ENCODE peak calls at places on chromosomes 6 and 20, in five cellular contexts. Y is effector memory CD8-positive, alpha-beta T cell; K is T-helper 17 cell; Q is A549; V is NCI-H2081. I is an unnamed sample.
A peak's percentile ranks its signal among the peaks of the same experiment; 100 is the strongest.

GRCh38 chr6:12288211-12288618 is 1.9 kb upstream of the EDN1 start:
- DNase-seq in Y (no peak), K (no peak), Q (no peak), V (no peak), I (no peak)

GRCh38 chr6:33746036-33746600 is 587 bp downstream of the IP6K3 start:
- DNase-seq in Y (no peak), K (no peak), Q (peak; percentile 13), V (no peak), I (no peak)

GRCh38 chr6:135909737-135910387 is 58.4 kb downstream of the PDE7B start:
- DNase-seq in Y (peak; percentile 62), K (peak; percentile 10), Q (peak; percentile 7), V (peak; percentile 27), I (peak; percentile 71)

GRCh38 chr6:9437836-9438235 is 977.0 kb downstream of the TFAP2A start:
- DNase-seq in Y (no peak), K (no peak), Q (no peak), V (no peak), I (no peak)

GRCh38 chr6:52595000-52595795 is 18.3 kb upstream of the TRAM2 start:
- DNase-seq in Y (no peak), K (no peak), Q (no peak), V (no peak), I (no peak)

GRCh38 chr20:63328026-63328700 is 33.0 kb downstream of the CHRNA4 start:
- DNase-seq in Y (no peak), K (no peak), Q (no peak), V (no peak), I (no peak)

GRCh38 chr20:22536956-22537756 is 47.2 kb downstream of the FOXA2 start:
- DNase-seq in Y (no peak), K (no peak), Q (no peak), V (no peak), I (no peak)

GRCh38 chr6:137341721-137342195 is 122.6 kb upstream of the IFNGR1 start:
- DNase-seq in Y (peak; percentile 40), K (peak; percentile 36), Q (peak; percentile 65), V (peak; percentile 48), I (peak; percentile 43)

GRCh38 chr6:26016326-26017275 is 54.0 kb downstream of the TRIM38 start:
- DNase-seq in Y (no peak), K (no peak), Q (no peak), V (no peak), I (no peak)

GRCh38 chr20:47568019-47568418 is 66.3 kb downstream of the NCOA3 start:
- DNase-seq in Y (no peak), K (no peak), Q (no peak), V (peak; percentile 18), I (no peak)

GRCh38 chr20:5000263-5001173 is 792 bp downstream of the SLC23A2 start:
- DNase-seq in Y (peak; percentile 12), K (peak; percentile 21), Q (no peak), V (no peak), I (peak; percentile 18)

GRCh38 chr6:23091795-23092194 is 522.4 kb downstream of the HDGFL1 start:
- DNase-seq in Y (no peak), K (no peak), Q (no peak), V (no peak), I (no peak)

GRCh38 chr20:50274570-50275430 is 84.2 kb downstream of the CEBPB start:
- DNase-seq in Y (no peak), K (no peak), Q (no peak), V (no peak), I (no peak)

GRCh38 chr6:168815229-168815628 is 374.2 kb downstream of the SMOC2 start:
- DNase-seq in Y (no peak), K (no peak), Q (no peak), V (no peak), I (no peak)

GRCh38 chr6:63058601-63059000 is 152.7 kb upstream of the FKBP1C start:
- DNase-seq in Y (no peak), K (no peak), Q (no peak), V (no peak), I (no peak)

GRCh38 chr20:62642666-62643520 is 590 bp downstream of the SLCO4A1 start:
- DNase-seq in Y (peak; percentile 38), K (peak; percentile 28), Q (no peak), V (no peak), I (peak; percentile 48)

GRCh38 chr6:170175644-170176620 is 114.9 kb downstream of the DLL1 start:
- DNase-seq in Y (no peak), K (no peak), Q (no peak), V (no peak), I (no peak)

GRCh38 chr6:82000551-82000950 is 247.0 kb downstream of the IBTK start:
- DNase-seq in Y (no peak), K (no peak), Q (no peak), V (no peak), I (no peak)

I was measured in T-helper 1 cell.